ENCODE peak calls at places on chromosomes 2 and 18, in ten cellular contexts. P is ovary, G is WERI-Rb-1, F is AG09309, U is choroid plexus epithelial cell, A is SK-N-SH, D is RWPE2, Z is epithelial cell of esophagus, X is progenitor cell of endocrine pancreas, C is suprapubic skin. M is an unnamed sample.

GRCh38 chr18:22971038-22971437 is 37.9 kb downstream of the RBBP8 start:
- DNase-seq in P (no peak), G (no peak), F (no peak), U (peak; percentile 8), A (no peak), D (no peak), Z (no peak), X (no peak), C (no peak), M (no peak)

GRCh38 chr2:240155080-240156025 is 14.9 kb upstream of the OTOS start:
- DNase-seq in P (peak; percentile 53), G (no peak), F (no peak), U (no peak), A (no peak), D (peak; percentile 36), Z (no peak), X (no peak), C (no peak), M (no peak)

GRCh38 chr2:126885701-126886121 is 13.0 kb upstream of the TEX51 start:
- DNase-seq in P (peak; percentile 86), G (no peak), F (no peak), U (peak; percentile 35), A (no peak), D (no peak), Z (no peak), X (no peak), C (peak; percentile 44), M (no peak)

GRCh38 chr2:133561045-133561852 is 7.0 kb downstream of the NCKAP5 start:
- DNase-seq in P (no peak), G (peak; percentile 14), F (peak; percentile 68), U (peak; percentile 91), A (peak; percentile 41), D (no peak), Z (peak; percentile 73), X (no peak), C (no peak), M (peak; percentile 14)

GRCh38 chr2:98448441-98449145 is 3.9 kb downstream of the INPP4A start:
- DNase-seq in P (no peak), G (no peak), F (no peak), U (no peak), A (no peak), D (no peak), Z (no peak), X (no peak), C (no peak), M (no peak)

GRCh38 chr2:198351647-198352046 is 547.3 kb downstream of the PLCL1 start:
- DNase-seq in P (no peak), G (no peak), F (no peak), U (no peak), A (no peak), D (no peak), Z (no peak), X (no peak), C (no peak), M (no peak)

GRCh38 chr2:131584940-131585339 is 57.3 kb downstream of the CCDC74A start:
- DNase-seq in P (no peak), G (no peak), F (no peak), U (no peak), A (no peak), D (no peak), Z (no peak), X (no peak), C (no peak), M (no peak)

GRCh38 chr18:21452381-21452780 is 148.1 kb downstream of the ESCO1 start:
- DNase-seq in P (no peak), G (no peak), F (no peak), U (no peak), A (no peak), D (no peak), Z (no peak), X (no peak), C (no peak), M (no peak)

GRCh38 chr2:172931923-172932520 is 143.6 kb upstream of the MAP3K20 start:
- DNase-seq in P (peak; percentile 74), G (peak; percentile 52), F (no peak), U (peak; percentile 87), A (peak; percentile 50), D (no peak), Z (peak; percentile 72), X (peak; percentile 47), C (no peak), M (peak; percentile 72)

GRCh38 chr2:233486778-233487552 is 79.6 kb downstream of the USP40 start:
- DNase-seq in P (no peak), G (no peak), F (peak; percentile 85), U (peak; percentile 93), A (no peak), D (no peak), Z (peak; percentile 82), X (no peak), C (no peak), M (peak; percentile 63)

GRCh38 chr2:100606740-100607343 is 44.0 kb downstream of the PDCL3 start:
- DNase-seq in P (no peak), G (no peak), F (no peak), U (peak; percentile 66), A (peak; percentile 64), D (no peak), Z (peak; percentile 59), X (no peak), C (no peak), M (peak; percentile 47)

GRCh38 chr2:67082813-67083212 is 314.3 kb upstream of the ETAA1 start:
- DNase-seq in P (no peak), G (no peak), F (no peak), U (no peak), A (no peak), D (no peak), Z (no peak), X (no peak), C (no peak), M (no peak)

GRCh38 chr2:132668986-132669853 is 785 bp downstream of the LYPD1 start:
- DNase-seq in P (no peak), G (peak; percentile 44), F (no peak), U (no peak), A (peak; percentile 59), D (no peak), Z (no peak), X (peak; percentile 14), C (no peak), M (peak; percentile 7)

GRCh38 chr2:30511122-30512083 is 64.4 kb downstream of the LCLAT1 start:
- DNase-seq in P (peak; percentile 63), G (no peak), F (no peak), U (peak; percentile 62), A (peak; percentile 24), D (no peak), Z (peak; percentile 41), X (no peak), C (no peak), M (peak; percentile 77)

GRCh38 chr2:46663614-46664013 is 184.2 kb downstream of the TMEM247 start:
- DNase-seq in P (no peak), G (peak; percentile 53), F (no peak), U (no peak), A (no peak), D (no peak), Z (no peak), X (no peak), C (no peak), M (no peak)

GRCh38 chr2:56448999-56449431 is 265.2 kb downstream of the CCDC85A start:
- DNase-seq in P (no peak), G (no peak), F (no peak), U (no peak), A (no peak), D (peak; percentile 45), Z (peak; percentile 66), X (peak; percentile 59), C (no peak), M (peak; percentile 53)

GRCh38 chr2:18387479-18388206 is 172.8 kb downstream of the RDH14 start:
- DNase-seq in P (peak; percentile 68), G (peak; percentile 88), F (peak; percentile 60), U (peak; percentile 89), A (peak; percentile 65), D (no peak), Z (peak; percentile 78), X (peak; percentile 73), C (peak; percentile 87), M (peak; percentile 75)

GRCh38 chr2:33383838-33384237 is 92.6 kb upstream of the RASGRP3 start:
- DNase-seq in P (no peak), G (no peak), F (no peak), U (no peak), A (no peak), D (no peak), Z (no peak), X (no peak), C (no peak), M (no peak)
- TF ChIP-seq CTCF in P (no peak), G (no peak), F (no peak), U (no peak), A (no peak), D (no peak), Z (no peak), X (no peak), C (no peak), M (no peak)

DNA sequence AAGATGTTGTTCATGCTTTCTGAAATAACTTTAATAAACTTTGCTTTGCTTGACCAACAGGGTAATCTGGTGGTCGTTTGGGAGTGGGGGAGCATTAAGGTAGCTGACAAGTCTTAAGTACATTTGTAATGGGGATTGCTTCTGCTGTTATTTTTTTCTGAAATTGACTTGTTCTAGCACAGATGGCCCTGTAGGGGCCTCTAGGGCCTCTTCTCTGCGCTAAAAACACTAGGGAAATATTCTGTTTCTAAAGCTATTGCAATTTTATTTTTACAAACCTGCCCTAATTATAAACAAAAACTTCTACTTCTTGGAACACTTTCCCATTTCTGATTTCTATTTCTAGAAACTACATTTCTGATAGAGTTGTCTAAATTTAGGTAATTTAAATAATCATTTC is 191.3 kb upstream of the KCNJ3 start:
- DNase-seq in P (no peak), G (no peak), F (no peak), U (no peak), A (peak; percentile 3), D (no peak), Z (no peak), X (no peak), C (no peak), M (no peak)
- TF ChIP-seq CTCF in P (no peak), G (peak; percentile 9), F (no peak), U (no peak), A (no peak), D (no peak), Z (no peak), X (peak; percentile 38), C (no peak), M (no peak)

GRCh38 chr2:220460257-220460985 is 833.0 kb downstream of the SLC4A3 start:
- DNase-seq in P (no peak), G (no peak), F (no peak), U (peak; percentile 21), A (no peak), D (no peak), Z (peak; percentile 9), X (no peak), C (no peak), M (no peak)
- TF ChIP-seq CTCF in P (no peak), G (peak; percentile 41), F (no peak), U (no peak), A (peak; percentile 35), D (peak; percentile 25), Z (peak; percentile 32), X (peak; percentile 15), C (no peak), M (no peak)

DNA sequence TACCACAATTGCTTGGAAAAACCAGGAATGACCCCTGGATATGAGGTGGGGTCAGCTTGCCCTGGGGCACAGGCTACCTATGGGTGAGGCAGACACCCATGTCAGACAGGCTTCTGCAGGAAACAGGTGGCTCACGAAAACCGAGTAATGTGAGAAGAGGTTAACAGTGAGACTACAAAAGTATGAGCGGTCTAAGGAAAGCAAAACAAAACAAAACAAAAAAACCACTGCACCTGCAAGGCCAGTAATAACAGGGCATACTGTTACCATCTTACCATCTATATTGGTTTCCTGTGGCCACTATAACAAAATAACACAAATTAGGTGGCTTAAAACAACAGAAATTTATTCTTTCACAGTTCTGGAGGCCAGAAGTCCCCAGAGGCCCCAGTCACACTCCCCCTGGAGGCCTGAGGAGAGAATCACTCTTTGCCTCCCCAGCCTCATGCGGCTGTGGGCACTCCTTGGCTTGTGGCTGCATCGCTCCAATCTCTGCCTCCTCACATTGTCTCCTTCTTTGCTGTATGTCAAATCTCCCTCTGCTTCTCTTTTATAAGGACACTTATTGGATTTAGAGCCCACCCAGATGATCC is 86.6 kb upstream of the EPC2 start:
- DNase-seq in P (no peak), G (no peak), F (no peak), U (no peak), A (no peak), D (no peak), Z (no peak), X (no peak), C (no peak), M (peak; percentile 7)
- TF ChIP-seq CTCF in P (no peak), G (peak; percentile 24), F (peak; percentile 7), U (no peak), A (no peak), D (no peak), Z (no peak), X (no peak), C (no peak), M (no peak)

M was measured in MCF 10A.